ENCODE peak calls at places on chromosome 3, in six cellular contexts. R is kidney epithelial cell; L is CD4-positive, alpha-beta T cell; W is activated T-helper 1 cell treated with Interleukin-2 at 50 U/mL for 16 hours; M is B cell; I is GM04504. X is an unnamed sample.
A peak's percentile ranks its signal among the peaks of the same experiment; 100 is the strongest.

GRCh38 chr3:14608298-14608697 is 43.3 kb upstream of the CCDC174 start:
- DNase-seq in M (no peak), I (no peak), W (no peak), L (no peak), R (no peak), X (no peak)

GRCh38 chr3:63948995-63949394 is 36.8 kb upstream of the SCAANT1 start:
- DNase-seq in W (no peak), M (no peak), R (no peak), I (no peak), L (no peak), X (no peak)

GRCh38 chr3:50126287-50127211 is 28.6 kb upstream of the SEMA3F start:
- DNase-seq in I (no peak), M (no peak), L (no peak), R (no peak), W (no peak), X (no peak)

GRCh38 chr3:33134026-33134625 is 20.3 kb downstream of the CRTAP start:
- DNase-seq in M (no peak), R (peak; percentile 5), L (no peak), W (no peak), I (no peak), X (no peak)

GRCh38 chr3:23213813-23214212 is 10.7 kb downstream of the UBE2E2 start:
- DNase-seq in R (no peak), L (no peak), M (no peak), I (no peak), W (no peak), X (no peak)

GRCh38 chr3:81443948-81444347 is 317.5 kb downstream of the GBE1 start:
- DNase-seq in L (no peak), W (no peak), M (no peak), R (no peak), I (peak; percentile 49), X (no peak)

GRCh38 chr3:155326249-155326648 is 32.8 kb upstream of the STRIT1 start:
- DNase-seq in R (no peak), L (no peak), M (no peak), I (no peak), W (no peak), X (no peak)

GRCh38 chr3:139657434-139657833 is 20.3 kb downstream of the NMNAT3 start:
- DNase-seq in W (no peak), I (no peak), M (no peak), R (no peak), L (no peak), X (no peak)

GRCh38 chr3:10602769-10603768 is 97.7 kb upstream of the ATP2B2 start:
- DNase-seq in W (peak; percentile 38), L (peak; percentile 61), M (no peak), R (no peak), I (no peak), X (no peak)

GRCh38 chr3:127546970-127547733 is 43.4 kb downstream of the TPRA1 start:
- DNase-seq in M (no peak), I (no peak), L (no peak), R (no peak), W (no peak), X (no peak)

GRCh38 chr3:188152660-188153497 is 1.1 kb upstream of the LPP start:
- DNase-seq in W (no peak), L (no peak), I (no peak), M (no peak), R (no peak), X (no peak)

GRCh38 chr3:55285156-55285555 is 201.9 kb downstream of the WNT5A start:
- DNase-seq in L (no peak), I (peak; percentile 60), M (no peak), R (no peak), W (no peak), X (no peak)

GRCh38 chr3:56467108-56467507 is 1.2 kb downstream of the ERC2 start:
- DNase-seq in L (no peak), R (peak; percentile 74), W (no peak), M (no peak), I (no peak), X (no peak)

GRCh38 chr3:185473290-185473815 is 25.5 kb downstream of the TMEM41A start:
- DNase-seq in L (no peak), R (no peak), I (no peak), M (no peak), W (no peak), X (no peak)

GRCh38 chr3:20673866-20674265 is 487.9 kb upstream of the SGO1 start:
- DNase-seq in I (no peak), W (no peak), R (no peak), M (no peak), L (no peak), X (no peak)

GRCh38 chr3:9957214-9957613 is 5.0 kb upstream of the PRRT3 start:
- DNase-seq in I (no peak), M (no peak), L (no peak), W (no peak), R (no peak), X (no peak)

GRCh38 chr3:25055981-25056380 is 372.1 kb upstream of the RARB start:
- DNase-seq in M (no peak), L (no peak), I (no peak), R (no peak), W (no peak), X (no peak)

GRCh38 chr3:113602836-113603235 is 70.5 kb downstream of the SIDT1 start:
- DNase-seq in R (no peak), L (no peak), I (no peak), M (no peak), W (no peak), X (no peak)

GRCh38 chr3:61118830-61119229 is 132.4 kb downstream of the FHIT start:
- DNase-seq in R (no peak), M (no peak), W (no peak), I (no peak), L (no peak), X (no peak)

GRCh38 chr3:72079369-72079872 is 294.5 kb upstream of the PROK2 start:
- DNase-seq in L (no peak), W (no peak), R (no peak), I (no peak), M (no peak), X (no peak)

GRCh38 chr3:37985637-37986320 is 4.8 kb upstream of the VILL start:
- DNase-seq in W (no peak), M (peak; percentile 33), I (no peak), R (no peak), L (no peak), X (no peak)